ENCODE peak calls at places on chromosomes 11 and 22, in eight cellular contexts. D, B, U, N, K, Z, C and J are unnamed samples.

GRCh38 chr11:69560141-69560790 is 78.8 kb downstream of the LINC01488 start:
- DNase-seq in C (no peak), K (no peak), D (no peak), U (no peak), B (no peak), N (no peak), Z (no peak), J (no peak)

GRCh38 chr22:22817468-22818201 is 70.0 kb upstream of the IGLL5 start:
- DNase-seq in N (no peak), Z (no peak), K (no peak), C (no peak), D (no peak), U (peak; percentile 7), B (no peak), J (no peak)

GRCh38 chr22:25942989-25943411 is 201.0 kb downstream of the MYO18B start:
- DNase-seq in U (no peak), K (no peak), B (no peak), Z (no peak), C (no peak), N (no peak), D (no peak), J (no peak)

GRCh38 chr11:134014502-134014901 is 54.4 kb upstream of the JAM3 start:
- DNase-seq in D (no peak), K (no peak), U (no peak), B (peak; percentile 8), N (no peak), Z (no peak), C (no peak), J (no peak)

GRCh38 chr11:119374632-119375394 is 6.7 kb downstream of the USP2 start:
- DNase-seq in Z (no peak), K (no peak), B (no peak), U (no peak), D (no peak), C (no peak), N (no peak), J (no peak)

GRCh38 chr22:19535001-19535400 is 10.8 kb upstream of the CLDN5 start:
- DNase-seq in K (no peak), C (no peak), B (no peak), D (no peak), N (no peak), U (no peak), Z (no peak), J (no peak)

GRCh38 chr11:34243620-34244493 is 114.0 kb downstream of the ABTB2 start:
- DNase-seq in D (peak; percentile 42), K (peak; percentile 78), C (peak; percentile 56), N (peak; percentile 91), U (peak; percentile 94), Z (peak; percentile 92), B (peak; percentile 74), J (peak; percentile 68)

GRCh38 chr11:44464741-44465140 is 100.7 kb upstream of the CD82 start:
- DNase-seq in C (no peak), B (peak; percentile 3), U (no peak), K (peak; percentile 6), Z (peak; percentile 23), N (no peak), D (no peak), J (no peak)

GRCh38 chr11:77193915-77194830 is 66.1 kb downstream of the MYO7A start:
- DNase-seq in C (no peak), U (no peak), B (no peak), K (no peak), Z (no peak), D (no peak), N (no peak), J (no peak)

GRCh38 chr11:118615996-118616395 is 8.6 kb downstream of the PHLDB1 start:
- DNase-seq in U (no peak), Z (no peak), C (no peak), B (no peak), K (no peak), D (no peak), N (no peak), J (no peak)

DNA sequence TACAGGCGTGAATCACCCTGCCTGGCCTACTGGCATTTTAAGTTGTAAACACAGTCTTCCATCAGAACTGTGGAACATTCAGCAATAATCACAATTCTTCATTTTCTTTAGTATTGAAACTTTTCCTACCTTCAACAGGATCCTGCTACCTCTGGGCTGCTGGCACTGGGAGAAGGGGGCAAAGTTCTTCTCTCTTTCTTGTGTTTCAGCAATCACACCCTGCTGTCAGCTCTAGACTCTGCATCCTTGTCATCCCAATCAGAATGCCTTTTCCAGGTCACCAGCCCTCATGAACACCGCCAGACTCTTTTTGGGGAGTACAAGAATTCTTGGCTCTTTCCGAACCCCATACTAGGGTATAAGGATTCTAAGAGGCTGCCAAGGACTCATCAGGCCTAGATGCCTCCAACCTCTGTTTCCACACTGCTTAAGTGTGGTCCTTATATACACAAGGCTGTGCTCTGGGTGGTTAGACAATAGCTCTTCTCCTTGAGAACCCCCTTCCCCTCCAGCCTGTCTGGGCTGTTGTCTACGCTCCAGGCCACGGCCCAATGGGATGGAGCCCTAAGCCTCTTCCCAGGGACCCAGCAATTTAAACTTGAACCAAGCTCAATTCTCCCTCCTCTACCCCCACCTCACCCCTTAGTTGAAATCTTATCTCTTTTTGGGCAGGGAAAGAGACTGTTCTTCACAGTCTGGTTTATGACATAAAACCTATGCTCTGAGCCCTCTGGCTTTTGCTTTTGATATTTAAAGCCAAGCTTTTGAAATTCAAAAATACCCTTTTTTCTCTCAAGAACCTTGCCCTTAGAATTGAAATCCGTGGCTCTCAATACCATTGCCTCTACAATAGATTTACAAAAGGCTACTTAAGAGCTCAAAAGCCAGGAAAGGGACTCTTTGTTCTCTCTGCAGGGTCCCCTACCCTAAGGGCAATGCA is 327.4 kb downstream of the BUD13 start:
- DNase-seq in B (no peak), N (no peak), U (no peak), D (no peak), Z (no peak), K (no peak), C (no peak), J (no peak)
- H3K4me3 ChIP-seq in B (no peak overlapping the region), N (no peak overlapping the region), U (no peak overlapping the region), D (no peak overlapping the region), Z (no peak overlapping the region), K (no peak overlapping the region), C (no peak overlapping the region), J (no peak overlapping the region)

GRCh38 chr22:37281195-37281594 is 1.1 kb upstream of the CYTH4 start:
- DNase-seq in D (no peak), N (no peak), Z (no peak), K (no peak), C (no peak), U (no peak), B (no peak), J (no peak)
- TF ChIP-seq CTCF in D (no peak), N (no peak), Z (no peak), K (no peak), C (no peak), U (no peak), B (no peak), J (no peak)

GRCh38 chr11:121479355-121479754 is 26.6 kb upstream of the SORL1-AS1 start:
- DNase-seq in D (no peak), C (no peak), K (no peak), Z (no peak), U (no peak), N (no peak), B (no peak), J (no peak)
- H3K4me3 ChIP-seq in D (no peak overlapping the region), C (no peak overlapping the region), K (no peak overlapping the region), Z (no peak overlapping the region), U (no peak overlapping the region), N (no peak overlapping the region), B (no peak overlapping the region), J (no peak overlapping the region)

GRCh38 chr11:114163830-114164401 is 104.4 kb downstream of the ZBTB16 start:
- DNase-seq in K (peak; percentile 75), Z (no peak), U (no peak), N (no peak), C (no peak), D (no peak), B (peak; percentile 61), J (peak; percentile 52)
- TF ChIP-seq CTCF in K (no peak), Z (no peak), U (no peak), N (no peak), C (no peak), D (no peak), B (no peak), J (no peak)

GRCh38 chr11:92972248-92972647 is 2.8 kb downstream of the MTNR1B start:
- DNase-seq in K (no peak), Z (no peak), C (no peak), D (no peak), N (no peak), U (no peak), B (no peak), J (no peak)

GRCh38 chr11:92967178-92967577 is 2.3 kb upstream of the MTNR1B start:
- DNase-seq in C (no peak), B (no peak), U (no peak), N (no peak), Z (no peak), K (no peak), D (no peak), J (no peak)

GRCh38 chr11:92965196-92965595 is 4.3 kb upstream of the MTNR1B start:
- DNase-seq in B (no peak), Z (no peak), U (no peak), N (no peak), C (no peak), K (no peak), D (no peak), J (no peak)

GRCh38 chr11:92969634-92970347 is at the start of gene MTNR1B:
- DNase-seq in C (no peak), B (no peak), D (no peak), U (no peak), Z (no peak), K (no peak), N (no peak), J (no peak)

GRCh38 chr11:92969293-92969633 is 188 bp upstream of the MTNR1B start:
- DNase-seq in D (no peak), N (no peak), U (no peak), Z (no peak), B (no peak), K (no peak), C (no peak), J (no peak)
- H3K4me3 ChIP-seq in D (no peak overlapping the region), N (no peak overlapping the region), U (no peak overlapping the region), Z (peak overlapping the region; percentile 14), B (no peak overlapping the region), K (no peak overlapping the region), C (peak overlapping the region; percentile 25), J (peak overlapping the region; percentile 6)

DNA sequence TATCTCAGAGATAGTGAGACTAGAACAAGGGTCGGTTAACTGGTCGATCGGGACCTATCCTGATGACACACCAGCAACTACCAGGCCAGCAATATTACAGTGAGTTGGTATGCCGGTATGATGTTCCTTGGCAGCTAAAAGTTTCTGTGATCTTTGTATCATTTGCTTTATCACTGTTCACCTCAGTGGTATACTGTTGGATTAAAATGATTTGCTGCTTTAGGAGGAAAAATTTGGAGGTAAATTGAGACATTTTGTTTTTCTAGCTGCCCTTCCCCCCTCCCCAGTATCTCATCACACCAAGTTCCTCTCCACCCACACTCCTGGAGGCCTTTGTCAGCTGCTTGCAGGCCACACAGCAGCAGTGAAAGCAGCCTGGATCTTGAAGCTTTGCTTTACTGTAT is 6.9 kb upstream of the SIDT2 start:
- DNase-seq in K (peak; percentile 36), N (no peak), B (peak; percentile 44), Z (no peak), D (no peak), C (peak; percentile 17), U (no peak), J (peak; percentile 31)
- TF ChIP-seq CTCF in K (no peak), N (no peak), B (no peak), Z (no peak), D (no peak), C (no peak), U (no peak), J (no peak)

GRCh38 chr22:39352301-39352867 is 2.6 kb downstream of the SYNGR1 start:
- DNase-seq in D (no peak), U (no peak), N (no peak), C (no peak), B (no peak), Z (no peak), K (no peak), J (no peak)
- H3K4me3 ChIP-seq in D (no peak overlapping the region), U (no peak overlapping the region), N (no peak overlapping the region), C (no peak overlapping the region), B (no peak overlapping the region), Z (no peak overlapping the region), K (no peak overlapping the region), J (no peak overlapping the region)